ENCODE peak calls at places on chromosomes 12 and 14, in five cellular contexts. F is coronary artery, B is MM.1S, Y is IMR-90, X is epithelial cell of esophagus. T is an unnamed sample.

GRCh38 chr14:74647061-74647833 is 35.2 kb upstream of the LTBP2 start:
- DNase-seq in F (no peak), B (no peak), Y (no peak), X (peak; percentile 27), T (no peak)

GRCh38 chr12:19576421-19576925 is 137.2 kb downstream of the AEBP2 start:
- DNase-seq in F (no peak), B (no peak), Y (peak; percentile 76), X (no peak), T (no peak)

GRCh38 chr14:61889914-61890351 is 127.7 kb downstream of the SNAPC1 start:
- DNase-seq in F (no peak), B (peak; percentile 66), Y (no peak), X (no peak), T (peak; percentile 62)

GRCh38 chr12:62983594-62983993 is 48.6 kb upstream of the PPM1H start:
- DNase-seq in F (no peak), B (no peak), Y (no peak), X (no peak), T (no peak)

GRCh38 chr14:71266994-71267636 is 359.9 kb downstream of the PCNX1 start:
- DNase-seq in F (no peak), B (no peak), Y (peak; percentile 81), X (peak; percentile 44), T (peak; percentile 49)

GRCh38 chr12:23083267-23083666 is 458.3 kb downstream of the ETNK1 start:
- DNase-seq in F (no peak), B (no peak), Y (peak; percentile 92), X (peak; percentile 95), T (no peak)

GRCh38 chr14:91415794-91416743 is 1.6 kb downstream of the CCDC88C start:
- DNase-seq in F (no peak), B (peak; percentile 81), Y (no peak), X (peak; percentile 85), T (peak; percentile 85)

GRCh38 chr12:15720299-15720698 is 68.9 kb downstream of the EPS8 start:
- DNase-seq in F (no peak), B (no peak), Y (peak; percentile 29), X (no peak), T (no peak)

GRCh38 chr12:102474438-102475064 is 5.8 kb downstream of the IGF1 start:
- DNase-seq in F (no peak), B (no peak), Y (peak; percentile 62), X (peak; percentile 41), T (no peak)

GRCh38 chr14:104352493-104353220 is 214.3 kb downstream of the KIF26A start:
- DNase-seq in F (peak; percentile 33), B (no peak), Y (no peak), X (no peak), T (no peak)

GRCh38 chr14:105314287-105315185 is at the start of gene PACS2:
- DNase-seq in F (no peak), B (peak; percentile 79), Y (peak; percentile 85), X (peak; percentile 82), T (peak; percentile 100)

GRCh38 chr12:26402648-26403047 is 207.3 kb downstream of the SSPN start:
- DNase-seq in F (no peak), B (peak; percentile 27), Y (no peak), X (peak; percentile 92), T (no peak)

GRCh38 chr12:115160290-115161108 is 476.5 kb upstream of the TBX3 start:
- DNase-seq in F (no peak), B (no peak), Y (no peak), X (no peak), T (no peak)

DNA sequence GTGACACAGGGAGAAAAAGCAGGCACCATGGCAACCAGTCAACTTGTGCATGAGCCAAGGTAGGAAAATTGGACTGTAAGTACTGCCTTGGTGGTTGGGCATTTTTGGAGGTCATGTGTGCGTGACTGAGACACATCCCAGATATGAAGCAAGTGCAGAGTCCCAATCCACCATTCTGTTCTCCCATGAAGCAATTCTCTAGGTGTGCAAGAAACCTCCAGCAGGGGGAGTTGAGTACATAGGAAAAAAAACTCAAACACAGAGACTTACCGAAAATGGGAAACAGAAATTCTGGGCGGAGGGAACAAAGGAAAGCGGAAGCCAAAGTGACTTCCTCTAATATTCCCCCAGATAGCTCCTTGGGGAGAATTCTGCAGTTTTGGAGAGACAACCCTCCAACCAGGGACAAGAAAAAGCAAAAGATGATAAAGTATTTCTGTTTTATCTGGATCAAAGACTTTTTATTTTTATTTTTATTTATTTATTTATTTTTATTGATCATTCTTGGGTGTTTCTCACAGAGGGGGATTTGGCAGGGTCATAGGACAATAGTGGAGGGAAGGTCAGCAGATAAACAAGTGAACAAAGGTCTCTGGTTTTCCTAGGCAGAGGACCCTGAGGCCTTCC is 76.9 kb downstream of the APOBEC1 start:
- DNase-seq in F (no peak), B (peak; percentile 72), Y (peak; percentile 12), X (peak; percentile 58), T (peak; percentile 60)
- TF ChIP-seq CTCF in F (no peak), B (peak; percentile 78), Y (peak; percentile 38), X (peak; percentile 58), T (peak; percentile 54)

GRCh38 chr14:93548102-93548843 is 117.5 kb downstream of the UNC79 start:
- DNase-seq in F (no peak), B (no peak), Y (no peak), X (peak; percentile 48), T (peak; percentile 38)

GRCh38 chr14:93546642-93547041 is 115.9 kb downstream of the UNC79 start:
- DNase-seq in F (no peak), B (no peak), Y (no peak), X (no peak), T (no peak)

GRCh38 chr14:93540235-93540634 is 109.5 kb downstream of the UNC79 start:
- DNase-seq in F (no peak), B (no peak), Y (no peak), X (no peak), T (no peak)

GRCh38 chr14:93544212-93544611 is 113.5 kb downstream of the UNC79 start:
- DNase-seq in F (no peak), B (no peak), Y (no peak), X (no peak), T (no peak)

GRCh38 chr14:93543766-93544165 is 113.0 kb downstream of the UNC79 start:
- DNase-seq in F (no peak), B (peak; percentile 27), Y (peak; percentile 33), X (peak; percentile 39), T (peak; percentile 14)
- TF ChIP-seq CTCF in F (no peak), B (peak; percentile 29), Y (peak; percentile 53), X (peak; percentile 41), T (peak; percentile 48)

GRCh38 chr12:28709996-28710685 is 438.9 kb upstream of the FAR2 start:
- DNase-seq in F (no peak), B (no peak), Y (peak; percentile 41), X (no peak), T (no peak)

GRCh38 chr12:28708918-28709371 is 440.1 kb upstream of the FAR2 start:
- DNase-seq in F (no peak), B (no peak), Y (peak; percentile 61), X (no peak), T (no peak)

GRCh38 chr12:28700161-28700560 is 448.9 kb upstream of the FAR2 start:
- DNase-seq in F (no peak), B (no peak), Y (no peak), X (no peak), T (no peak)

GRCh38 chr12:28699029-28699428 is 450.0 kb upstream of the FAR2 start:
- DNase-seq in F (no peak), B (peak; percentile 48), Y (no peak), X (no peak), T (no peak)

DNA sequence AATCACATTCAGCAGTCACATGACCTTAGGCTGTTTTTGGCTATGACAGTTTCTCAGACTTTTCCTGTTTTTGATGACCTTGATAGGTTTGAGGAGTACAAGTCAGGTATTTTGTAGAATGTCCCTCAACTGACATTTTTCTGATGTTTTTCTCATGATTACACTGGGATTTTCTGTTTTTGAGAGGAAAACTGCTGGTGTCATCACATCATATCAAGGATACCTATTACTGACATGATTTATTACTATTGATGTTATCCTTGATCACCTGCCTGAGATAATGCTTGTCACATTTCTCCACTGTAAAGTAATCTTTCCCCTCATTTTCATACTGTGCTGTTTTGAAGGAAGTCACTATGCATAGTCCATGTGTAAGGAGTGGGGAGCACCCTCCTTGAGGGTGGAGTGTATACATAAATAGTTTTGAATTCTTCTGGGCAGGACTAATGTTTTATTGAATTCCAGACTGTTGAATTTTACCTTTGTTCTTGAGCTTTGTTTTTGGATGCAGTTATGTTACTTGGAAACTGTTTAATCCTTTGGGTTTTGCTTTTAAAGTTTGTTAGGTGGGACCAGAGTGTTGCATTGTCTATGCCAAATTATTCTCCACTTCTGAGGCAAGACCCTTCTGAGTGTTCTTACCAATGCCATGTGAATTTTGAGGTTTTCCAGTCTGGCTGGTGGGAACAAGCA is 444.5 kb upstream of the FAR2 start:
- DNase-seq in F (no peak), B (no peak), Y (peak; percentile 16), X (no peak), T (no peak)
- TF ChIP-seq CTCF in F (no peak), B (no peak), Y (no peak), X (no peak), T (no peak)

GRCh38 chr12:55515696-55516095 is 23.5 kb downstream of the OR6C68 start:
- DNase-seq in F (no peak), B (no peak), Y (no peak), X (no peak), T (no peak)
- TF ChIP-seq CTCF in F (no peak), B (peak; percentile 21), Y (no peak), X (peak; percentile 11), T (no peak)